ENCODE peak calls at places on chromosome 13, in four cellular contexts. One of them, this sample, is unnamed.

GRCh38 chr13:91144054-91144453 is 203.4 kb upstream of the MIR17HG start:
- DNase-seq in A549: no peak
- DNase-seq in K562: no peak
- DNase-seq in HepG2: no peak
- DNase-seq in this sample: no peak

GRCh38 chr13:55190996-55191395 is 1949.7 kb upstream of the PRR20A start:
- DNase-seq in A549: no peak
- DNase-seq in K562: no peak
- DNase-seq in HepG2: no peak
- DNase-seq in this sample: no peak

GRCh38 chr13:49560270-49561063 is 24.9 kb downstream of the RCBTB1 start:
- DNase-seq in A549: peak
- DNase-seq in K562: no peak
- DNase-seq in HepG2: peak
- DNase-seq in this sample: peak

GRCh38 chr13:101231751-101232428 is 184.4 kb downstream of the NALCN start:
- DNase-seq in A549: no peak
- DNase-seq in K562: no peak
- DNase-seq in HepG2: no peak
- DNase-seq in this sample: no peak

GRCh38 chr13:44523176-44524017 is 52.7 kb downstream of the TSC22D1 start:
- DNase-seq in A549: peak
- DNase-seq in K562: peak
- DNase-seq in HepG2: peak
- DNase-seq in this sample: no peak

GRCh38 chr13:114090476-114090875 is 41.9 kb downstream of the RASA3 start:
- DNase-seq in A549: no peak
- DNase-seq in K562: no peak
- DNase-seq in HepG2: no peak
- DNase-seq in this sample: peak

GRCh38 chr13:32938907-32939306 is 77.3 kb upstream of the KL start:
- DNase-seq in A549: peak
- DNase-seq in K562: no peak
- DNase-seq in HepG2: no peak
- DNase-seq in this sample: no peak

GRCh38 chr13:52713894-52714293 is 25.7 kb downstream of the CNMD start:
- DNase-seq in A549: no peak
- DNase-seq in K562: no peak
- DNase-seq in HepG2: no peak
- DNase-seq in this sample: no peak

GRCh38 chr13:112182831-112183543 is 116.0 kb downstream of the SOX1 start:
- DNase-seq in A549: no peak
- DNase-seq in K562: no peak
- DNase-seq in HepG2: peak
- DNase-seq in this sample: no peak

GRCh38 chr13:105817011-105817410 is 718.5 kb downstream of the EFNB2 start:
- DNase-seq in A549: no peak
- DNase-seq in K562: no peak
- DNase-seq in HepG2: no peak
- DNase-seq in this sample: peak

GRCh38 chr13:77698211-77699058 is 948 bp downstream of the SLAIN1 start:
- DNase-seq in A549: no peak
- DNase-seq in K562: peak
- DNase-seq in HepG2: no peak
- DNase-seq in this sample: peak

GRCh38 chr13:39864221-39864620 is 208.8 kb downstream of the COG6 start:
- DNase-seq in A549: no peak
- DNase-seq in K562: no peak
- DNase-seq in HepG2: no peak
- DNase-seq in this sample: no peak

GRCh38 chr13:51221674-51222509 is at the start of gene FAM124A:
- DNase-seq in A549: peak
- DNase-seq in K562: peak
- DNase-seq in HepG2: no peak
- DNase-seq in this sample: peak

GRCh38 chr13:39253774-39254173 is 215.5 kb downstream of the NHLRC3 start:
- DNase-seq in A549: no peak
- DNase-seq in K562: no peak
- DNase-seq in HepG2: no peak
- DNase-seq in this sample: no peak

GRCh38 chr13:89514534-89515312 is 1832.8 kb upstream of the MIR17HG start:
- DNase-seq in A549: peak
- DNase-seq in K562: no peak
- DNase-seq in HepG2: peak
- DNase-seq in this sample: peak

GRCh38 chr13:112867301-112867711 is 101.7 kb upstream of the MCF2L start:
- DNase-seq in A549: no peak
- DNase-seq in K562: no peak
- DNase-seq in HepG2: no peak
- DNase-seq in this sample: no peak

GRCh38 chr13:90633849-90634248 is 713.6 kb upstream of the MIR17HG start:
- DNase-seq in A549: no peak
- DNase-seq in K562: no peak
- DNase-seq in HepG2: no peak
- DNase-seq in this sample: no peak

GRCh38 chr13:30572859-30573275 is 44.9 kb upstream of the USPL1 start:
- DNase-seq in A549: peak
- DNase-seq in K562: no peak
- DNase-seq in HepG2: peak
- DNase-seq in this sample: no peak

DNA sequence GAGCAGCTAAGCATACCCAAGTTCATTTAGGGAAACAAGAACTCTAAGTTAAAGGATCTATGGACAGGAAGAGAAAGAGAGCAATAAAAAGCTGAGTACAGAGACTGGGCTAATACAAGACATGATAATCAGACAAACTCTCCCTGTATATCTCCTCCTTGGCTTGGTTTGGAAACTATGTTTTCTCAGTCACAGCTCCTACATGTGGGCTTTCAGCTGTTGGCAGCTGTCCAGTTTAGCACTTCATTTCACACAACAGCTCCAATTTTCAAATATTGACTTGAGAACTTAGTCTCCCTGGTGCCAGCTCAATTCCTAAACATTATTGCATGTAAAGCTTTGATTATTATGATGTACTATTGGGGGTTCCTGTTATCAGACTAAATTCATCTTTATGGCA is 222.8 kb upstream of the OBI1 start:
- DNase-seq in A549: no peak
- DNase-seq in K562: no peak
- DNase-seq in HepG2: no peak
- DNase-seq in this sample: no peak
- TF ChIP-seq NR3C1 in A549: no peak
- TF ChIP-seq NR3C1 in K562: no peak
- TF ChIP-seq NR3C1 in HepG2: no peak
- TF ChIP-seq NR3C1 in this sample: no peak

GRCh38 chr13:62014299-62014698 is 598.6 kb upstream of the PCDH20 start:
- DNase-seq in A549: peak
- DNase-seq in K562: no peak
- DNase-seq in HepG2: peak
- DNase-seq in this sample: no peak
- TF ChIP-seq NR3C1 in A549: no peak
- TF ChIP-seq NR3C1 in K562: no peak
- TF ChIP-seq NR3C1 in HepG2: no peak
- TF ChIP-seq NR3C1 in this sample: no peak

DNA sequence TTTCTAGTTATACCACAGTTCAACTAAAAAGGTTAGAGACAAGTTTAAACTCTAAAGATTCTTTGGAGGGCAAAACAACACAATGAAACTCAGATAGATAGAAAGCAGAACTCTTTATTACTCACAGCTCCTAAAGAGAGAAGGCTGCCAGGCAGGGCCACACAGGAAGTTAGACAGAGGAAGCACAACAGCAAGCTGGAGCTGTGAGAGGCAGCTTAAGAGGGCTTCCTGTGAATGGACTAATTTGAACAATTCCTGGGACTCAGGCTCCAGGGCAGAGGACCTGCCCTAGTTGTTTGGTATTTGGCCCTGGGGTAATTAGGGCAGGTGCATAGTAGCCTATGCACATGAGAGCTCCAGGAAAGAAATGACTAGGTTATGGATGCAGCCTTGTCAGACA is 803.6 kb downstream of the DIAPH3 start:
- DNase-seq in A549: no peak
- DNase-seq in K562: no peak
- DNase-seq in HepG2: no peak
- DNase-seq in this sample: no peak
- TF ChIP-seq NR3C1 in A549: no peak
- TF ChIP-seq NR3C1 in K562: no peak
- TF ChIP-seq NR3C1 in HepG2: no peak
- TF ChIP-seq NR3C1 in this sample: no peak

DNA sequence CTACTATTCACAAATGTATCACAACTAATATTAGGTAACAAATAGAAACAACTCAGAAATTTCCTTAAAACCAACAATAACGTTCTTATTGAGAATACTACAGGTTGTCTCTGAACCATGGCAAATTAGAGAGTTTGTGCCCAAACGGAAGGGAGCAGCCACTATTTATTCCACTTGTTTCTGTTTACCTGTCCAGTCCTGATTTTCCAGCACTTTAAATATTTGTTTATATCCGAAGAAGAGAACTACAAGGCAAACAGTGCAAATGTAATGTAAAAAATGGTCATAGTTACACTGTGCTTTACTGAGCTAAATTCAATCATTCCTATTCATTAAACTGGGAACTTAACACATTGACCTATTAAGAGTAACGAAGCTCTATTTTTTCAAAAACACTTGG is 9.2 kb downstream of the SUCLA2 start:
- DNase-seq in A549: no peak
- DNase-seq in K562: no peak
- DNase-seq in HepG2: no peak
- DNase-seq in this sample: no peak
- TF ChIP-seq NR3C1 in A549: no peak
- TF ChIP-seq NR3C1 in K562: no peak
- TF ChIP-seq NR3C1 in HepG2: no peak
- TF ChIP-seq NR3C1 in this sample: no peak

DNA sequence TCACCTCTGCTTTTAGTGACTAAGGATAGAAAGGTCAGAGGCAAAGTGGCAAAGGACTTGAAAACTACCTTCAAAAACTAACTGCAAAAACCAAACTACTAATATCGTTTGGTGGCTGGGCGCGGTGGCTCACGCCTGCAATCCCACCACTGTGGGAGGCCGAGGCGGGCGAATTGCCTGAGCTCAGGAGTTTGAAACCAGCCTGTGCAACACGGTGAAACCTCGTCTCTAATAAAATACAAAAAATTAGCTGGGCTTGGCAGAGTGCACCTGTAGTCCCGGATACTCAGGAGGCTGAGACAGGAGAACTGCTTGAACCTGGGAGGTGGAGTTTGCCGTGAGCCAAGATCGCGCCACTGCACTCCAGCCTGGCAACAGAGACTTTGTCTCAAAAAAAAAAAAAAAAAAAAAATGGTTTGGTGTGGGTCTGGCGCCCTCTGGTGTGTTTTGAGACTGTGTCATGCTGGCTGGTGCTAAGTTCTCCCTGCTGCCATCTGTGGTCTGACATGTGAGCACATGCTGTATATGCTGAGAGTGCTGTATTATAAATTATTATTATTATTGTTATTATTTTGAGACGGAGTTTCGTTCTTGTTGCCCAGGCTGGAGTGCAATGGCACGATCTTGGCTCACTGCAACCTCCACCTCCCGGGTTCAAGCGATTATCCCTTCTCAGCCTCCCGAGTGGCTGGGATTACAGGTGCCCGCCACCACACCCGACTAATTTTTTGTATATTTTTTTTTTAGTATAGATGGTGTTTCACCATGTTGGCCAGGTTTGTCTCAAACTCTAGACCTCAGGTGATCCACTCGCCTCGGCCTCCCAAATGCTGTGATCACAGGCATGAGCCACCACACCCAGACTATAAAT is 36.0 kb upstream of the RNF17 start:
- DNase-seq in A549: peak
- DNase-seq in K562: peak
- DNase-seq in HepG2: peak
- DNase-seq in this sample: peak
- TF ChIP-seq NR3C1 in A549: no peak
- TF ChIP-seq NR3C1 in K562: no peak
- TF ChIP-seq NR3C1 in HepG2: no peak
- TF ChIP-seq NR3C1 in this sample: no peak

DNA sequence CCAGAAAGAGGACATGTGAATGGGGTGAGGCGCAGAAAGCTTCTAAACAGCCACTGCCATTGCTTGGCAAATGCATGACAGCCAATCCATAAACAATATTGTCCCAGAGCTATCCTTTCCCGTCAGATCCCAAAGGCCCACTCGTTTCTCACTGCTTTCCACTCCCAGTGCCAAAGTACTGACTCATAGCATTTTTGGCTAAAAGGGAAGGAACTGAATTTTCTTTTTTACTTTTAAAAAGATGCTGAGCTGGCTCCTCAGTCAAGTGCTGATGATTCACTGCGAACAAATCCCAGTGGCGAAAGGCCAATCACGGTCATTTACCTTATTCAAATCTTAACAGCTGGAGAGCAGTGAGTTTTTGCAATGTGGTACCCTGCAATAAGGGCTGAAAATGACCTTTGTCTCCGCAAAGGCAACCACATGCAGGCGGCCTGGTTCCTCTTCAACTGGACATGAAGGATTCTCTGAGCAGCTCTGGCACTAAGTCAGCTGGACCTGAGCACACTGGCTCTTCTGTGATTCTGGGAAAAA is 151.7 kb downstream of the DCLK1 start:
- DNase-seq in A549: no peak
- DNase-seq in K562: no peak
- DNase-seq in HepG2: no peak
- DNase-seq in this sample: no peak
- TF ChIP-seq NR3C1 in A549: no peak
- TF ChIP-seq NR3C1 in K562: no peak
- TF ChIP-seq NR3C1 in HepG2: no peak
- TF ChIP-seq NR3C1 in this sample: no peak

GRCh38 chr13:110332750-110333149 is 25.7 kb downstream of the COL4A2 start:
- DNase-seq in A549: no peak
- DNase-seq in K562: no peak
- DNase-seq in HepG2: no peak
- DNase-seq in this sample: no peak

GRCh38 chr13:110329798-110330461 is 22.8 kb downstream of the COL4A2 start:
- DNase-seq in A549: no peak
- DNase-seq in K562: no peak
- DNase-seq in HepG2: no peak
- DNase-seq in this sample: no peak

GRCh38 chr13:110330491-110331001 is 23.5 kb downstream of the COL4A2 start:
- DNase-seq in A549: no peak
- DNase-seq in K562: no peak
- DNase-seq in HepG2: no peak
- DNase-seq in this sample: no peak

GRCh38 chr13:110329258-110329657 is 22.2 kb downstream of the COL4A2 start:
- DNase-seq in A549: no peak
- DNase-seq in K562: no peak
- DNase-seq in HepG2: no peak
- DNase-seq in this sample: no peak

GRCh38 chr13:110331362-110331761 is 24.3 kb downstream of the COL4A2 start:
- DNase-seq in A549: no peak
- DNase-seq in K562: no peak
- DNase-seq in HepG2: no peak
- DNase-seq in this sample: no peak
- TF ChIP-seq NR3C1 in A549: no peak
- TF ChIP-seq NR3C1 in K562: no peak
- TF ChIP-seq NR3C1 in HepG2: no peak
- TF ChIP-seq NR3C1 in this sample: no peak